ENCODE peak calls at places on chromosomes 1 and 21, in four cellular contexts. I is K562, Q is HepG2, A is A549. H is an unnamed sample.

GRCh38 chr21:28592205-28592845 is 400.4 kb downstream of the LTN1 start:
- DNase-seq in I (no peak), Q (no peak), A (no peak), H (no peak)

GRCh38 chr21:16408280-16408669 is 678.5 kb downstream of the USP25 start:
- DNase-seq in I (no peak), Q (no peak), A (no peak), H (no peak)

GRCh38 chr1:29703596-29703995 is 467.3 kb downstream of the PTPRU start:
- DNase-seq in I (peak; percentile 36), Q (no peak), A (peak; percentile 65), H (no peak)

GRCh38 chr1:154352581-154353459 is 27.5 kb downstream of the ATP8B2 start:
- DNase-seq in I (peak; percentile 87), Q (no peak), A (no peak), H (peak; percentile 51)

GRCh38 chr1:203202431-203203245 is 16.1 kb upstream of the CHI3L1 start:
- DNase-seq in I (no peak), Q (no peak), A (no peak), H (no peak)

GRCh38 chr1:204108312-204109141 is 35.6 kb downstream of the SOX13 start:
- DNase-seq in I (no peak), Q (no peak), A (no peak), H (no peak)

GRCh38 chr21:33924079-33924765 is 8.6 kb upstream of the ATP5PO start:
- DNase-seq in I (peak; percentile 92), Q (peak; percentile 70), A (peak; percentile 48), H (peak; percentile 92)

GRCh38 chr1:65050735-65051134 is 84.4 kb upstream of the JAK1 start:
- DNase-seq in I (no peak), Q (no peak), A (no peak), H (no peak)

GRCh38 chr21:33441489-33442477 is 38.0 kb downstream of the TMEM50B start:
- DNase-seq in I (peak; percentile 37), Q (no peak), A (peak; percentile 20), H (no peak)

GRCh38 chr1:53557369-53557768 is 98.2 kb downstream of the DMRTB1 start:
- DNase-seq in I (no peak), Q (no peak), A (no peak), H (no peak)

GRCh38 chr1:38892976-38893375 is 11.6 kb upstream of the GJA9 start:
- DNase-seq in I (no peak), Q (no peak), A (no peak), H (no peak)
- TF ChIP-seq EP300 in I (no peak), Q (no peak), A (no peak), H (no peak)

DNA sequence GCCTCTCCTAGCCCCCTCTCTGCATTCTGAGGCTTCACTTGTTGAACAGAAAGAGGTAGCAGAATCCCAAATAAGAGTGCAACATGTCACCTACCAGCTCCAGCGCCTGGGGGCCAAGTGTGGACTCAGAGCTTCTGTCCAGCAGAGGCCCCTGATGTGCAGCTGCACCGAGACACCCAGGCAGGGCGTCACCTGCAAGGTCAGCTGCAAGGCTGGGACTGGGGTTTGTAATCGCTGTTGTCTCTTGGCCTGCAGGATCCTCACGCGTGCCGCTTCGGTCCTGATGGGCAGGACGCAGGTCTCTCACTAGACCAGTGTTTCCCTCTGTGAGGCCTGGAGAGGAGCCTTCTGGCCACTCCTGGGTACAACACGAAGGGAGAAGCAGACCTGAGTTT is 4.3 kb upstream of the SLX9 start:
- DNase-seq in I (peak; percentile 38), Q (no peak), A (no peak), H (no peak)
- TF ChIP-seq POLR2A in I (no peak), Q (no peak), A (no peak), H (no peak)

GRCh38 chr1:6554031-6554906 is at the start of gene NOL9:
- DNase-seq in I (peak; percentile 98), Q (peak; percentile 84), A (peak; percentile 74), H (peak; percentile 96)
- TF ChIP-seq EP300 in I (peak; percentile 51), Q (no peak), A (no peak), H (no peak)

DNA sequence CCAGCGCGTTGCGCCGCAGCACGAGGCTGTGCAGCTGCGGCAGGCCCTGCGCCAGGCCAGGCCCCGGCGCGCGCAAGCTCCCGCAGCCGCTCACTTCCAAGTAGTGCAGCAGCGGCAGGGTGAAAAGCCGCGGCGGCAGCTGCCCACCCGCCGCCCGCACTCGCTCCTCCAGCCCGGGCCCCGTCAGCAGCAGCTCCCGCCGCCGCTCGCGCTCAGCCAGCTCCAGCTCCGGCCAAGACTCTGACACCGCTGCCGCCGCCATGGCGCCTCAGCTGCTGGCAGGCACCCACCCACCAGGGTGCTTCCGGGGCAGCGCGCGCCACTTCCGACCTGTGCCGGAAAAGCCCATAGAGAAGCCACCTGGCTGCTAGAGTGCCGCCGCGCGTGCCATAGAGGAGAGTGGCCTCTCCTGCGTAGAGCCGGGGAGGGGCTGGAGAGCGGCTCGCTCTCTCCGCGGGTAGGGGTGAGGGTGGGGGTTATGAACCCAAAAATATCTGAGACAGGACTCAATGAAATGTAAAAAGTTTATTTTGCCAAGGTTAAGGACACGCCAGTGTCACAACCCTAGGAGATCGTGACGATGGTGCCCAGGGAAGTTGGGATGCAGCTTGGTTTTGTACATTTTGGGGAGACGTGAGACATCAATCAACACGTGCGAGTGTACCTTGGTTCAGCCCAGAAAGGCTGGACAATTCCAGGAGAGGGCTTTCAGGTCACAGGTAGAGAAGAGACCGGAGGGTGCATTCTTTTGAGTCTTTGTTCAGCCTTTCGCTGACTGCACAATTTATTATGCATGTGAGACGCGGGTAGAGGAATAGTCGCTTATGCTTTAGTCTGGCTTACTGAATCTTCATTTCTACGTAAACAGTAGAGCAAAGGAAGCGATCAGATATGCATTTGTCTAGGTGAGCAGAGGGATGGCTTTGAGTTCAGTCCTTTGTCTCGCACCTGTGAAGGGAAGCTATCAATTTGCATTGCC is at the start of gene LRRC47:
- DNase-seq in I (peak; percentile 98), Q (peak; percentile 83), A (peak; percentile 93), H (peak; percentile 90)
- TF ChIP-seq POLR2A in I (peak; percentile 82), Q (peak; percentile 74), A (peak; percentile 53), H (peak; percentile 45)

H was measured in ovary.